ENCODE peak calls at places on chromosome 13, in seven cellular contexts. V is activated T-helper 2 cell treated with anti-CD3 and anti-CD28 coated beads, Interferon-gamma antibody, Interleukin-2, Interleukin-4, amounts not matched to agents 10 μg/mL and 5 μg/mL and 100 μg/mL, durations not matched to agents 14 hours and 24 hours and 36 hours; H is cardiac septum; D is nephron progenitor cell; S is stimulated activated CD8-positive, alpha-beta memory T cell treated with anti-CD3 and anti-CD28 coated beads, Interleukin-7, amount 100 ng/mL, for 4 hours; A is GOT3; O is uterus. E is an unnamed sample.

GRCh38 chr13:98254541-98254940 is 77.5 kb upstream of the RNF113B start:
- DNase-seq in V (no peak), H (no peak), D (no peak), S (no peak), A (no peak), O (no peak), E (no peak)

GRCh38 chr13:73171926-73172325 is 113.1 kb downstream of the KLF5 start:
- DNase-seq in V (no peak), H (no peak), D (no peak), S (no peak), A (no peak), O (no peak), E (no peak)

GRCh38 chr13:97266734-97267417 is 44.7 kb downstream of the MBNL2 start:
- DNase-seq in V (no peak), H (no peak), D (no peak), S (no peak), A (no peak), O (no peak), E (no peak)

GRCh38 chr13:93862259-93862658 is 617.2 kb downstream of the DCT start:
- DNase-seq in V (no peak), H (no peak), D (no peak), S (no peak), A (no peak), O (no peak), E (no peak)

GRCh38 chr13:39484506-39485313 is 118.3 kb downstream of the LHFPL6 start:
- DNase-seq in V (no peak), H (no peak), D (no peak), S (no peak), A (no peak), O (no peak), E (no peak)

GRCh38 chr13:50236898-50237318 is 221.7 kb downstream of the KCNRG start:
- DNase-seq in V (peak), H (no peak), D (no peak), S (no peak), A (no peak), O (no peak), E (no peak)

GRCh38 chr13:109939105-109939504 is 152.7 kb upstream of the IRS2 start:
- DNase-seq in V (no peak), H (no peak), D (no peak), S (no peak), A (no peak), O (no peak), E (no peak)

GRCh38 chr13:94154362-94154761 is 325.1 kb downstream of the DCT start:
- DNase-seq in V (no peak), H (no peak), D (no peak), S (no peak), A (no peak), O (no peak), E (no peak)

GRCh38 chr13:72536668-72537399 is 190.6 kb downstream of the MZT1 start:
- DNase-seq in V (no peak), H (no peak), D (no peak), S (no peak), A (no peak), O (no peak), E (no peak)